ENCODE peak calls at places on chromosome 4, in four cellular contexts. E is mucosa of gallbladder, N is MM.1S, T is T-helper 9 cell. Y is an unnamed sample.

GRCh38 chr4:119490335-119490734 is 138.3 kb downstream of the PDE5A start:
- DNase-seq in E (no peak), N (no peak), T (no peak), Y (no peak)

GRCh38 chr4:106284227-106284626 is 31.8 kb downstream of the TBCK start:
- DNase-seq in E (no peak), N (no peak), T (no peak), Y (no peak)

GRCh38 chr4:185307136-185307950 is 88.4 kb downstream of the LRP2BP start:
- DNase-seq in E (no peak), N (peak), T (no peak), Y (no peak)

GRCh38 chr4:88219099-88219498 is 60.7 kb upstream of the ABCG2 start:
- DNase-seq in E (no peak), N (peak), T (no peak), Y (no peak)

GRCh38 chr4:123930971-123931370 is 534.4 kb downstream of the SPRY1 start:
- DNase-seq in E (no peak), N (no peak), T (no peak), Y (no peak)

GRCh38 chr4:54498661-54499111 is 159.1 kb upstream of the KIT start:
- DNase-seq in E (no peak), N (no peak), T (no peak), Y (no peak)

GRCh38 chr4:182555997-182556418 is 312.8 kb downstream of the TENM3 start:
- DNase-seq in E (no peak), N (no peak), T (no peak), Y (no peak)

GRCh38 chr4:158729716-158730559 is 6.7 kb upstream of the PPID start:
- DNase-seq in E (peak), N (peak), T (peak), Y (peak)

GRCh38 chr4:180422989-180423766 is 1820.0 kb upstream of the TENM3 start:
- DNase-seq in E (no peak), N (no peak), T (no peak), Y (no peak)

GRCh38 chr4:70705146-70705855 is 16.5 kb upstream of the RUFY3 start:
- DNase-seq in E (peak), N (peak), T (peak), Y (peak)